ENCODE peak calls at places on chromosomes 4 and X, in five cellular contexts. B, J, T, F and E are unnamed samples.

GRCh38 chrX:68732906-68733493 is 85.5 kb downstream of the STARD8 start:
- DNase-seq in B (peak; percentile 84), J (peak; percentile 64), T (peak; percentile 3), F (peak; percentile 34), E (peak; percentile 71)

GRCh38 chrX:23598561-23598960 is 68.7 kb upstream of the PRDX4 start:
- DNase-seq in B (no peak), J (no peak), T (no peak), F (no peak), E (no peak)

GRCh38 chr4:136918772-136919171 is 613.5 kb downstream of the PCDH18 start:
- DNase-seq in B (peak; percentile 24), J (no peak), T (no peak), F (no peak), E (no peak)

GRCh38 chr4:8571702-8572685 is 8.2 kb upstream of the GPR78 start:
- DNase-seq in B (peak; percentile 44), J (no peak), T (no peak), F (no peak), E (no peak)

GRCh38 chr4:4922441-4922840 is 63.0 kb downstream of the MSX1 start:
- DNase-seq in B (no peak), J (no peak), T (no peak), F (no peak), E (no peak)

GRCh38 chr4:101818362-101818761 is 27.8 kb downstream of the BANK1 start:
- DNase-seq in B (no peak), J (no peak), T (no peak), F (no peak), E (no peak)

GRCh38 chr4:3711183-3712111 is 54.7 kb upstream of the ADRA2C start:
- DNase-seq in B (peak; percentile 76), J (no peak), T (no peak), F (no peak), E (no peak)

GRCh38 chr4:101556845-101557244 is 209.5 kb upstream of the PPP3CA start:
- DNase-seq in B (no peak), J (no peak), T (no peak), F (no peak), E (no peak)

GRCh38 chr4:87461281-87461700 is 38.9 kb downstream of the NUDT9 start:
- DNase-seq in B (no peak), J (peak; percentile 5), T (no peak), F (peak; percentile 17), E (no peak)

GRCh38 chrX:152895724-152896420 is 2.0 kb upstream of the ZNF185 start:
- DNase-seq in B (no peak), J (no peak), T (no peak), F (no peak), E (peak; percentile 75)

GRCh38 chrX:99353412-99353811 is 1056.7 kb downstream of the PCDH19 start:
- DNase-seq in B (no peak), J (no peak), T (no peak), F (no peak), E (peak; percentile 38)

GRCh38 chr4:6916587-6917444 is 7.2 kb downstream of the TBC1D14 start:
- DNase-seq in B (peak; percentile 91), J (peak; percentile 31), T (no peak), F (no peak), E (peak; percentile 70)

GRCh38 chr4:40308528-40309122 is 26.5 kb upstream of the CHRNA9 start:
- DNase-seq in B (no peak), J (no peak), T (no peak), F (no peak), E (no peak)

GRCh38 chrX:96480081-96480480 is 204.6 kb upstream of the DIAPH2 start:
- DNase-seq in B (no peak), J (peak; percentile 45), T (no peak), F (peak; percentile 31), E (no peak)

GRCh38 chr4:127224556-127224955 is 408.2 kb upstream of the INTU start:
- DNase-seq in B (no peak), J (no peak), T (no peak), F (no peak), E (no peak)

GRCh38 chr4:16443504-16444088 is 217.3 kb upstream of the TAPT1 start:
- DNase-seq in B (no peak), J (peak; percentile 34), T (no peak), F (peak; percentile 55), E (no peak)

GRCh38 chr4:68283095-68283494 is 37.6 kb upstream of the TMPRSS11B start:
- DNase-seq in B (no peak), J (no peak), T (no peak), F (no peak), E (no peak)

GRCh38 chr4:18689308-18689915 is 667.9 kb upstream of the LCORL start:
- DNase-seq in B (no peak), J (peak; percentile 36), T (no peak), F (peak; percentile 78), E (peak; percentile 55)

GRCh38 chrX:81174286-81174685 is 27.4 kb downstream of the HMGN5 start:
- DNase-seq in B (no peak), J (peak; percentile 11), T (no peak), F (peak; percentile 49), E (no peak)

GRCh38 chrX:118156953-118157608 is 40.5 kb upstream of the KLHL13 start:
- DNase-seq in B (no peak), J (no peak), T (no peak), F (no peak), E (no peak)

GRCh38 chr4:14449308-14449707 is 553.0 kb upstream of the CPEB2 start:
- DNase-seq in B (no peak), J (no peak), T (no peak), F (no peak), E (no peak)

GRCh38 chr4:120760047-120760446 is 162.5 kb downstream of the PRDM5 start:
- DNase-seq in B (no peak), J (no peak), T (no peak), F (no peak), E (no peak)

DNA sequence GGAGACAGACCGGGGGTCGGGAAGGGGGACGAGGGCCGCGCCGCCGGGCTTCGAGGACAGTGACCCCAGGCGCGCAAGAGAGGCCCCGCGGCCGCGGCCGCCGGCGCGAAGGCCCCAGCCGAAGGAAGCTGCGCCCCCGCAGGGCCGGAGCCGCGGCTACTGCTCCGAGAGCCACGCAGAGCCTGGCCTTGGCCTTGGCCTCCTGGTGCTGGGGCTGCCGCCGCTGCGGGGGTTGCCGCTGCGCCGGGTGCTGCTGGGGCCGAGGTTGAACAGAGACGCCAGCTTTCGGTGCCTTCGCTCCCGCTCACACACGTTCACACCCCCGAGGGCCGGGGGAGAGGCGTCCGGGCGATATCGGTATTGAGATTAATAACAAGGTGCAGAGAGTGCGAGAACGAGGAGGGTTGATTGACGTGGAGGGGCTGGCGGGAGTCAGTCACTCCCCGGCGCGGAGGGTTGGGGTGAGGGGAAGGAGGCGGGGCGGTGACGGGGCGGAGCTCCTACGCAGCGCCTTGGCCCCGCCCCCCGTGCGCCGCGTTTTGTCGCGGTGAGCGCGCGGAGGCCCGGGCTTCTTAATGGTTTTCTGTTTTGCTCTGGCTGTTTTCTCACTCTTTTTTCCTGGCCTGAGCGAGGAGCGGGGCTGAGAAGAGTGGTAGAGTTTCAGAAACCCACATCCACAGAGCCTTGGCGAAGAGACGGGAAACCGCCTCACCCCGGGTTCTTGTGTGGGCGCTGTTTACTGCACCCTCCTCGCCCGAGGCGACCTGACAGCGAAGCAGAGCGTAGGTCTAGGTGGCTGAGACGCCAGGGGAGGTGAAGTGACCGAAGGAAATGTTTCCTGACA is 890 bp upstream of the CNOT6L start:
- DNase-seq in B (peak; percentile 98), J (peak; percentile 82), T (peak; percentile 64), F (peak; percentile 83), E (peak; percentile 95)
- TF ChIP-seq CTCF in B (no peak), J (no peak), T (no peak), F (no peak), E (no peak)

GRCh38 chrX:21659320-21659719 is 1.2 kb upstream of the KLHL34 start:
- DNase-seq in B (no peak), J (no peak), T (no peak), F (no peak), E (no peak)

GRCh38 chrX:21656587-21657317 is 1.4 kb downstream of the KLHL34 start:
- DNase-seq in B (peak; percentile 24), J (no peak), T (no peak), F (no peak), E (no peak)

GRCh38 chrX:21658746-21659145 is 616 bp upstream of the KLHL34 start:
- DNase-seq in B (peak; percentile 31), J (no peak), T (no peak), F (no peak), E (no peak)

GRCh38 chrX:21657318-21658151 is 595 bp downstream of the KLHL34 start:
- DNase-seq in B (peak; percentile 25), J (no peak), T (no peak), F (no peak), E (no peak)

GRCh38 chrX:21658152-21658737 is at the start of gene KLHL34:
- DNase-seq in B (peak; percentile 38), J (no peak), T (no peak), F (no peak), E (no peak)
- H3K27ac ChIP-seq in B (no peak within 1 kb of the TSS), J (no peak within 1 kb of the TSS), T (no peak within 1 kb of the TSS), F (no peak within 1 kb of the TSS), E (no peak within 1 kb of the TSS)

GRCh38 chr4:173169428-173170209 is 1.0 kb downstream of the GALNT7 start:
- DNase-seq in B (peak; percentile 94), J (peak; percentile 65), T (no peak), F (peak; percentile 70), E (peak; percentile 56)

GRCh38 chr4:173171987-173172386 is 3.4 kb downstream of the GALNT7 start:
- DNase-seq in B (no peak), J (no peak), T (no peak), F (no peak), E (no peak)

GRCh38 chr4:173169178-173169427 is 492 bp downstream of the GALNT7 start:
- DNase-seq in B (no peak), J (no peak), T (no peak), F (no peak), E (no peak)

GRCh38 chr4:173170210-173170778 is 1.7 kb downstream of the GALNT7 start:
- DNase-seq in B (no peak), J (no peak), T (no peak), F (peak; percentile 38), E (no peak)

DNA sequence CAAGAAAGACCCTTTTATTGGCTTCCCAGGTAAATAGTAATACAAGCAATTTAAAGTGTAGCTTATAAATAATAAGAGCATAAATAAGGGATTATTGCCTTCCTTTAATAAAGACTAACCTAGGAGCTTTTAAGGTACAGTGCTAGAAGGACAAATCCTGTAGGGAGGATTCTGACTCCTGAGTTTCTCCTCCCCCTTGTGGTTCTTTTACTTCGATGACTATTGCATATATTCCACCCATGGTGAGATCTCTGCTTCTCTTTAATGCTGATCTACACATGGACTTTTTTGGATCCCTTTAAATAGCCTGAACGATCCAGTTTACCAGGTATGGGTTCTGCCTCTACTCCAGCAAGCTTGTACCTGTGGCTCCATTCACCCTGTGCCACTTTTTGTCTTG is 2.5 kb downstream of the GALNT7 start:
- DNase-seq in B (no peak), J (peak; percentile 38), T (no peak), F (peak; percentile 50), E (no peak)
- TF ChIP-seq CTCF in B (no peak), J (peak; percentile 26), T (peak; percentile 22), F (peak; percentile 49), E (no peak)

GRCh38 chr4:79253168-79253567 is 72.7 kb downstream of the NAA11 start:
- DNase-seq in B (no peak), J (no peak), T (no peak), F (no peak), E (no peak)

GRCh38 chr4:79247695-79248394 is 78.0 kb downstream of the NAA11 start:
- DNase-seq in B (peak; percentile 21), J (no peak), T (no peak), F (no peak), E (no peak)

GRCh38 chr4:79248610-79249009 is 77.3 kb downstream of the NAA11 start:
- DNase-seq in B (peak; percentile 34), J (no peak), T (no peak), F (no peak), E (no peak)

GRCh38 chr4:79250887-79251286 is 75.0 kb downstream of the NAA11 start:
- DNase-seq in B (no peak), J (no peak), T (no peak), F (no peak), E (no peak)

GRCh38 chr4:79249879-79250503 is 75.9 kb downstream of the NAA11 start:
- DNase-seq in B (peak; percentile 39), J (no peak), T (no peak), F (no peak), E (no peak)
- H3K27ac ChIP-seq in B (no peak overlapping the region), J (no peak overlapping the region), T (no peak overlapping the region), F (no peak overlapping the region), E (no peak overlapping the region)